ENCODE peak calls at places on chromosomes 4 and X, in nine cellular contexts. W is AG09309; C is right lobe of liver; A is AG04450; N is fibroblast of lung; H is ovary; T is heart left ventricle; F is A549; Q is CD8-positive, alpha-beta T cell. V is an unnamed sample.

GRCh38 chr4:83219344-83219990 is 65.1 kb downstream of the COQ2 start:
- DNase-seq in C (no peak), W (no peak), F (no peak), T (no peak), Q (peak), H (peak), A (no peak), N (peak), V (no peak)

GRCh38 chr4:101969965-101970364 is 179.4 kb downstream of the BANK1 start:
- DNase-seq in W (no peak), F (peak), H (no peak), A (no peak), C (no peak), N (no peak), T (no peak), Q (no peak), V (no peak)

GRCh38 chrX:16462912-16463311 is 187.0 kb upstream of the S100G start:
- DNase-seq in N (peak), C (no peak), T (no peak), W (peak), H (no peak), Q (no peak), F (no peak), A (peak), V (no peak)

GRCh38 chr4:106529348-106530033 is 160.9 kb upstream of the GIMD1 start:
- DNase-seq in C (no peak), Q (no peak), N (peak), T (no peak), W (no peak), H (no peak), F (no peak), A (no peak), V (no peak)

GRCh38 chr4:111283066-111283677 is 660.3 kb upstream of the PITX2 start:
- DNase-seq in F (peak), N (peak), W (peak), H (no peak), C (peak), A (peak), Q (no peak), T (peak), V (peak)

GRCh38 chr4:73653695-73654106 is 33.5 kb upstream of the RASSF6 start:
- DNase-seq in F (peak), A (peak), H (no peak), T (no peak), C (peak), W (no peak), Q (no peak), N (peak), V (peak)

GRCh38 chr4:152090543-152090942 is 329.7 kb upstream of the GATB start:
- DNase-seq in W (no peak), Q (no peak), A (no peak), N (peak), H (no peak), F (no peak), C (no peak), T (peak), V (no peak)

GRCh38 chr4:51884055-51884454 is 41.1 kb downstream of the DCUN1D4 start:
- DNase-seq in W (no peak), C (no peak), F (no peak), Q (no peak), T (no peak), A (no peak), N (no peak), H (no peak), V (no peak)

GRCh38 chr4:20418865-20419451 is 167.3 kb downstream of the SLIT2 start:
- DNase-seq in W (peak), F (peak), H (no peak), C (no peak), A (peak), Q (no peak), N (peak), T (no peak), V (peak)

GRCh38 chr4:63717384-63717783 is 691.9 kb downstream of the TECRL start:
- DNase-seq in F (peak), A (no peak), C (no peak), W (no peak), Q (no peak), N (no peak), H (no peak), T (no peak), V (no peak)

GRCh38 chr4:89904524-89904923 is 9.9 kb downstream of the MMRN1 start:
- DNase-seq in H (no peak), N (no peak), F (no peak), C (no peak), A (no peak), W (no peak), T (no peak), Q (no peak), V (no peak)

GRCh38 chr4:79650794-79651431 is 242.9 kb upstream of the GK2 start:
- DNase-seq in T (no peak), A (peak), F (no peak), W (peak), Q (no peak), N (peak), H (no peak), C (no peak), V (no peak)

GRCh38 chr4:113026556-113026955 is 22.9 kb upstream of the ANK2 start:
- DNase-seq in N (peak), C (no peak), Q (no peak), A (no peak), H (no peak), T (no peak), W (no peak), F (no peak), V (no peak)

GRCh38 chr4:87057835-87058234 is 123.0 kb downstream of the AFF1 start:
- DNase-seq in T (no peak), W (no peak), C (no peak), A (no peak), F (no peak), N (peak), H (no peak), Q (no peak), V (no peak)

GRCh38 chr4:181860668-181861067 is 382.5 kb upstream of the TENM3 start:
- DNase-seq in H (no peak), W (no peak), F (no peak), N (peak), A (no peak), Q (no peak), T (no peak), C (no peak), V (no peak)

GRCh38 chr4:148561467-148561866 is 119.3 kb upstream of the NR3C2 start:
- DNase-seq in W (no peak), H (no peak), C (no peak), Q (no peak), N (no peak), F (no peak), T (no peak), A (no peak), V (no peak)

GRCh38 chr4:73391774-73392173 is 12.3 kb upstream of the ALB start:
- DNase-seq in W (no peak), Q (no peak), N (no peak), C (no peak), A (no peak), T (no peak), H (no peak), F (no peak), V (no peak)

GRCh38 chr4:7326306-7326692 is 108.4 kb downstream of the PSAPL1 start:
- DNase-seq in T (no peak), A (no peak), H (no peak), Q (no peak), W (no peak), F (no peak), N (no peak), C (no peak), V (no peak)

GRCh38 chr4:122796801-122797404 is 29.7 kb upstream of the FGF2 start:
- DNase-seq in W (no peak), T (no peak), H (no peak), A (no peak), N (peak), C (no peak), F (no peak), Q (no peak), V (no peak)

GRCh38 chrX:136215559-136215958 is 35.6 kb downstream of the MAP7D3 start:
- DNase-seq in Q (no peak), A (no peak), W (no peak), C (no peak), F (no peak), T (no peak), H (no peak), N (peak), V (no peak)

GRCh38 chr4:145511913-145512522 is 30.4 kb downstream of the SMAD1 start:
- DNase-seq in H (no peak), T (no peak), C (no peak), F (peak), N (peak), A (no peak), Q (no peak), W (no peak), V (no peak)

GRCh38 chr4:17500574-17500973 is 11.3 kb downstream of the QDPR start:
- DNase-seq in F (no peak), Q (no peak), N (no peak), T (no peak), C (no peak), W (no peak), A (no peak), H (no peak), V (no peak)

GRCh38 chr4:184649971-184650855 is 675 bp downstream of the PRIMPOL start:
- DNase-seq in C (no peak), F (peak), A (no peak), H (no peak), Q (no peak), N (peak), W (no peak), T (peak), V (no peak)
- TF ChIP-seq CTCF in C (no peak), F (no peak), A (no peak), H (no peak), Q (no peak), N (no peak), W (no peak), T (no peak), V (no peak)

GRCh38 chr4:183106839-183107238 is 7.8 kb downstream of the WWC2 start:
- DNase-seq in A (no peak), Q (no peak), W (no peak), H (no peak), N (no peak), T (no peak), F (peak), C (no peak), V (no peak)
- TF ChIP-seq CTCF in A (peak), Q (no peak), W (no peak), H (no peak), N (no peak), T (no peak), F (no peak), C (no peak), V (no peak)

DNA sequence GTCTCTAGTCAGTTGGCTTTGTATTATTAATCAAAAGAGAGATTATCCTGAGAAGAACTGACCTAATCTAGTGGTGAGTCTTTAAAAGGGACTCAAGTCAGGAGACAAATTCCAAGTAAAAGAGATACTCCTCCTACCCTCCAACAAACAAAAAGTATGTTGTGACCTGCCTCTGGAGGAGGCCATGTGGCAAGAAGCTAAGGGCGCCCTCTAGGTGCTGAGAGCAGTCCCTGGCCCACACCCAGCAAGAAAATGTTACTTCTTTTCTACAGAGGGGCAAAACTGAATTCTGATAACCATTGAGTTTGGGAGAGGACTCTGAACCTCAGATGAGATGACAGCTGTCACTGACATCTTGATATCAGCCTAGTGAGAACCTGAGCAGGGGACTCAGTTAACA is 953.6 kb upstream of the AGA start:
- DNase-seq in H (no peak), T (no peak), W (no peak), C (no peak), F (no peak), A (no peak), Q (no peak), N (no peak), V (no peak)
- TF ChIP-seq CTCF in H (no peak), T (no peak), W (no peak), C (peak), F (no peak), A (no peak), Q (no peak), N (peak), V (peak)

DNA sequence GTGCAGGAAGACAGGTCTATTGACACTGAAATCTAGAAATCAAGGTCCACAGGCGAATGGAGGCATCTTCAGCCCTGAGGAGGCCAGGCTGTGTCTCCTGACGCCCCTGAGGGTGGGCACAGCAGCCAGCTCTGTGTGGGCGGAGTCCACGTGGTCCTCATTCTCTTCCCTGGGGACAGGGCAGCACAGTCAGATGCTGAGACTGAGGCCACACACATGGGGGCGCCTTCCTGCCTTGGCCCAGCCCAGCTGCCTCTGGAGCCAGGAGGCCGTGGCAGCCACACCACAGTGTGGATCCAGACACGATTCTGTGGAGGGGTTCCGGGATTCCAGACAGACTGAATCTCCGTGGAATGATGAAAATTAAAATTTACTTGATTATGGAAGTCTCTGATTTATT is 20.8 kb downstream of the FGFR3 start:
- DNase-seq in F (no peak), Q (no peak), A (no peak), T (no peak), N (no peak), W (no peak), H (no peak), C (no peak), V (no peak)
- TF ChIP-seq CTCF in F (no peak), Q (no peak), A (no peak), T (no peak), N (peak), W (peak), H (no peak), C (no peak), V (no peak)

GRCh38 chrX:46649421-46650260 is 76.1 kb downstream of the CHST7 start:
- DNase-seq in N (no peak), W (no peak), C (peak), A (no peak), F (no peak), T (peak), Q (no peak), H (peak), V (no peak)
- TF ChIP-seq CTCF in N (no peak), W (no peak), C (no peak), A (no peak), F (no peak), T (no peak), Q (no peak), H (no peak), V (no peak)

GRCh38 chr4:139606600-139607301 is 50.7 kb upstream of the SETD7 start:
- DNase-seq in F (peak), H (no peak), T (peak), N (peak), C (no peak), A (no peak), Q (no peak), W (no peak), V (no peak)
- TF ChIP-seq CTCF in F (no peak), H (no peak), T (no peak), N (no peak), C (no peak), A (no peak), Q (no peak), W (peak), V (no peak)

V was measured in GM20000.